ENCODE peak calls at places on chromosomes 1 and 21, in four cellular contexts. One of them, this sample, is unnamed. For H3K4me1, the result is how much of the 10 kb centered on the place peaks cover.

GRCh38 chr1:67687649-67688048 is 2.6 kb downstream of the GADD45A start:
- DNase-seq in adrenal gland: no peak
- DNase-seq in IMR-90: peak
- DNase-seq in neural progenitor cell: no peak
- DNase-seq in this sample: no peak

GRCh38 chr1:193569696-193570269 is 383.4 kb upstream of the B3GALT2 start:
- DNase-seq in neural progenitor cell: no peak
- DNase-seq in adrenal gland: no peak
- DNase-seq in IMR-90: peak
- DNase-seq in this sample: peak

GRCh38 chr1:81543764-81544163 is 257.0 kb upstream of the ADGRL2 start:
- DNase-seq in IMR-90: no peak
- DNase-seq in adrenal gland: no peak
- DNase-seq in neural progenitor cell: no peak
- DNase-seq in this sample: no peak

GRCh38 chr1:205983925-205984725 is 19.1 kb downstream of the RAB7B start:
- DNase-seq in adrenal gland: peak
- DNase-seq in neural progenitor cell: peak
- DNase-seq in IMR-90: peak
- DNase-seq in this sample: peak

GRCh38 chr1:226210571-226211176 is 12.8 kb upstream of the MIXL1 start:
- DNase-seq in adrenal gland: no peak
- DNase-seq in IMR-90: no peak
- DNase-seq in neural progenitor cell: no peak
- DNase-seq in this sample: no peak

GRCh38 chr1:115783311-115783710 is 14.8 kb upstream of the CASQ2 start:
- DNase-seq in IMR-90: no peak
- DNase-seq in neural progenitor cell: no peak
- DNase-seq in adrenal gland: no peak
- DNase-seq in this sample: no peak

GRCh38 chr1:212920895-212921294 is 29.4 kb upstream of the VASH2 start:
- DNase-seq in IMR-90: no peak
- DNase-seq in neural progenitor cell: no peak
- DNase-seq in adrenal gland: no peak
- DNase-seq in this sample: no peak

GRCh38 chr1:226722240-226722900 is 16.7 kb downstream of the ITPKB start:
- DNase-seq in IMR-90: no peak
- DNase-seq in neural progenitor cell: no peak
- DNase-seq in adrenal gland: no peak
- DNase-seq in this sample: no peak

GRCh38 chr1:41003640-41004220 is 17.8 kb downstream of the SLFNL1 start:
- DNase-seq in IMR-90: peak
- DNase-seq in neural progenitor cell: peak
- DNase-seq in adrenal gland: peak
- DNase-seq in this sample: peak

GRCh38 chr1:223007935-223008334 is 135.1 kb downstream of the TLR5 start:
- DNase-seq in IMR-90: no peak
- DNase-seq in adrenal gland: no peak
- DNase-seq in neural progenitor cell: no peak
- DNase-seq in this sample: no peak

GRCh38 chr1:111825217-111825616 is 69.5 kb downstream of the DDX20 start:
- DNase-seq in adrenal gland: no peak
- DNase-seq in neural progenitor cell: no peak
- DNase-seq in IMR-90: no peak
- DNase-seq in this sample: no peak

GRCh38 chr1:149888999-149889289 is 10.4 kb upstream of the BOLA1 start:
- DNase-seq in adrenal gland: peak
- DNase-seq in IMR-90: peak
- DNase-seq in neural progenitor cell: peak
- DNase-seq in this sample: no peak

GRCh38 chr1:192794768-192795035 is 14.1 kb upstream of the RGS2 start:
- DNase-seq in IMR-90: no peak
- DNase-seq in neural progenitor cell: no peak
- DNase-seq in adrenal gland: no peak
- DNase-seq in this sample: no peak

DNA sequence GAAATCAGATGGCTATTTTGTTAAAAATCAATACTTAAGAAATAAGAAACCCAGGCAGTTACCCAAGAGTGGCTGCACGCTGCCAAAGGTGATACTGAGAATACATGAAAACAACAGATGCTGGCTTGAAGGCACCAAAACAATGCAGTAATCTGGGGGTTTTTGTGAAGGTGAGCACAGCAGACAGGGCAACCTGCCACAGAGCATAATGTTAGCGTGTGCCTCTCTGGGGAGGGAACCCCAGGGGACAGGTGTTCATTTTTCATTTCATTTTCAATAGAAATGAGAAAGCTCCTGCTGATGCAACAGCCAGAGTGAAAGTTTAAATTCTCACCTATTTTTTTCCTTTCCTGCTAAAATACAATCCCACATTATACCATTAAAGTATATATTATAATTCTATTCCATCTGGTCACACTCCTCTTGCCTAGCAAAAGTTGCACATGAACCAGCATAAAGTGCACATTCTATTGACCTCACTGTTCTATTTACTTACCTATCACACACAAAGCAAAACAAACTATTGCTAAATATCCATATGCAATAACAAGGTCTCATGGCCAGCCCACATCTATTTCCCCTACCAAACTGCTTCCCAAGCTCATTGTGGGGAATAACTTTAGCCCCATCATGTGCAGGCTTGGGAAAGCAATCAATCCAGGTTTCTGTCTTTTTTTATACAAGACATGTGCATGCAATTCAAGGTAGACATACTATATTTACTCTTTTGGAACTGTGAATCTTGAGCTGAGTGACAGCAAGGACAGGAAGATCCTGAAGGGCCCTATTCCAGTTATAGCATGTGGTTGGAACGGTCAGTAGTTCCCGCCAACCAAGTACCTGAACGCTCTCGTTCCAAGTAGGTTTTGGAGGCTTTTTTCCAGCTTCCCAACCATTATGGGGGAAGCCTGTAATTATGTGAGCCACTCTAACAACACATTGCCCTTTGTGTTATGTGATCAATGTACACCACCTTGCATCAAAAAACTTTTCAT is 173.6 kb downstream of the RERE start:
- DNase-seq in IMR-90: no peak
- DNase-seq in neural progenitor cell: no peak
- DNase-seq in adrenal gland: no peak
- DNase-seq in this sample: no peak
- H3K4me1 ChIP-seq in IMR-90: under half
- H3K4me1 ChIP-seq in neural progenitor cell: under half
- H3K4me1 ChIP-seq in adrenal gland: under half
- H3K4me1 ChIP-seq in this sample: under half

DNA sequence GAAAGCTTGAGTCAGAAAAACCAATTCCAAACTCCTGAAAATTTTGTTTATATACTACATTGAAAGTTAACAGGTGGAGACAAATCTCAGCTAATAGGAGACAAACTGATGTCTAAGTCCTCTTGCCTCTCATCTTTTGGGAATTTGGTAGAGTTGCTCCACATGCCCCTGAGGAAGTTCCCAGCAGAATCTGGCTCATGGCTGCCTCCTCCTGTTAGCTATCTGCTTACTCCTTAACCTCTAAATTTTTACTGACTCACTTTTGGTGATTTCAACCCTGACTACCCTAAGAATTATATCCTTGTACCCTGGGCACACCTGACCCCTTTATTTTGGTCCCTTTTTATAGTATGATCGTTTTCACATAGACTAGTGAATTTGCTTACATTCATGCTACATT is 633.7 kb upstream of the USP24 start:
- DNase-seq in adrenal gland: no peak
- DNase-seq in neural progenitor cell: peak
- DNase-seq in IMR-90: peak
- DNase-seq in this sample: peak
- TF ChIP-seq CTCF in adrenal gland: no peak
- TF ChIP-seq CTCF in neural progenitor cell: peak
- TF ChIP-seq CTCF in IMR-90: peak
- TF ChIP-seq CTCF in this sample: peak

DNA sequence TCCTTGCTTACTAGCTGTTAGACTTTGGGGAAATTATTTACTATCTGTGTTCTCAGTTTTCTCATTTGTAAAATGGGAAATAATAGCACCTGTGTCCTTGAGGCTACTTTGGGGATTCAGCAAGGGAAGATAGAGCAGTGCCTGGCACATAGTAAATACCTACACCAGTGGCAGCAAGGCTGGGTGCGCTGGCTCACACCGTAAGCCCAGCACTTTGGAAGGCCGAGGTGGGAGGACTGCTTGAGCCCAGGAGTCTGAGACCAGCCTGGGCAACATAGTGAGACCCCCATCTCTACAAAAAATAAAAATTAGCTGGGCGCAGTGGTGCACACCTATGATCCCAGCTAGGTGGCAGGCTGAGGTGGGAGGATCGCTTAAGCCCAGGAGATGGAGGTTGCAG is 8.6 kb upstream of the CENPS start:
- DNase-seq in adrenal gland: no peak
- DNase-seq in neural progenitor cell: no peak
- DNase-seq in IMR-90: no peak
- DNase-seq in this sample: no peak
- H3K27ac ChIP-seq in adrenal gland: no peak
- H3K27ac ChIP-seq in neural progenitor cell: no peak
- H3K27ac ChIP-seq in IMR-90: no peak
- H3K27ac ChIP-seq in this sample: no peak

GRCh38 chr21:35508389-35508888 is 459.3 kb upstream of the RUNX1 start:
- DNase-seq in neural progenitor cell: peak
- DNase-seq in IMR-90: peak
- DNase-seq in adrenal gland: peak
- DNase-seq in this sample: no peak

GRCh38 chr21:35503646-35504045 is 454.5 kb upstream of the RUNX1 start:
- DNase-seq in IMR-90: peak
- DNase-seq in adrenal gland: peak
- DNase-seq in neural progenitor cell: peak
- DNase-seq in this sample: no peak

GRCh38 chr21:35506352-35506751 is 457.2 kb upstream of the RUNX1 start:
- DNase-seq in adrenal gland: no peak
- DNase-seq in IMR-90: no peak
- DNase-seq in neural progenitor cell: no peak
- DNase-seq in this sample: no peak

GRCh38 chr21:35504277-35504676 is 455.2 kb upstream of the RUNX1 start:
- DNase-seq in adrenal gland: no peak
- DNase-seq in IMR-90: no peak
- DNase-seq in neural progenitor cell: no peak
- DNase-seq in this sample: no peak

DNA sequence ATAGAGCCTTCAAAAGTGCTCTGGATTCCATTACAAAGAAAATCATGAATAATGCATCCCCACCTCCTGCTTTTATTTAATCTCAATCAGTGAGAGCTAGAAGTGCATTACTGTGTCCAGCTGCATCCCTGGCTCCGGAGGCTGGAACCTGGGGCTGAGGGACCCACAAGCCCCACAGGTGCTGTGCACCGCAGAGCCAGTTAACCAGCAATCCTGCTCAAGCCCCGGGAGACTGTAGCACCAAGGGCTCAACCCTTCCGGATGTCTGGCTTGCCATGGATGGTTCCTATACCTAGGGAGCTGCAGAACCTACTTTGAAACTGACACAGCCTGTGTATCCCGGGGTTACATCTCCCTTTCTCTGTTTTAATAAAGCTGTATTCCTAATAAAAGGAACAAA is 456.0 kb upstream of the RUNX1 start:
- DNase-seq in adrenal gland: no peak
- DNase-seq in IMR-90: no peak
- DNase-seq in neural progenitor cell: no peak
- DNase-seq in this sample: no peak
- H3K4me1 ChIP-seq in adrenal gland: under half
- H3K4me1 ChIP-seq in IMR-90: under half
- H3K4me1 ChIP-seq in neural progenitor cell: under half
- H3K4me1 ChIP-seq in this sample: under half

DNA sequence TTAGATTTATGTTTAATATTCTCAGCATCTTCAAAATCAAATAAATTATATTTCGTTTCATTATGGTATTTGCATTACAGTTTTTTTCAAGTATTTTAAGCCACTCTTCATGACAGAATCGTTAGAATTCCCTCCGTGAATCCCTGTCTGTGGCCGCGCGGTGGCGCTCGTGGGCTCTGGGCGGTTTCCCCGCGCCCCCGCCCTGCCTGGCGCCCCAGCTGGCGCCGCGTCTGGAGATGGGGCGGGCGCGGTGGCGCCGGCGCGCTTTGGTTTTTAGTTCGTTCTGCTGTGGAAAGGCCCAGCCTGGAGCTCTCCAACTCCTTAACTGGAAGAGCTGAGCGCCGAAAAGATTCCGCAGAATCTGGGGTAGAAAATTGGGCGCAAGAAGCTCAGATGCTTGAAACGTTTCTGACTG is 25.7 kb downstream of the PRMT2 start:
- DNase-seq in neural progenitor cell: peak
- DNase-seq in adrenal gland: peak
- DNase-seq in IMR-90: peak
- DNase-seq in this sample: peak
- TF ChIP-seq CTCF in neural progenitor cell: peak
- TF ChIP-seq CTCF in adrenal gland: peak
- TF ChIP-seq CTCF in IMR-90: peak
- TF ChIP-seq CTCF in this sample: peak

DNA sequence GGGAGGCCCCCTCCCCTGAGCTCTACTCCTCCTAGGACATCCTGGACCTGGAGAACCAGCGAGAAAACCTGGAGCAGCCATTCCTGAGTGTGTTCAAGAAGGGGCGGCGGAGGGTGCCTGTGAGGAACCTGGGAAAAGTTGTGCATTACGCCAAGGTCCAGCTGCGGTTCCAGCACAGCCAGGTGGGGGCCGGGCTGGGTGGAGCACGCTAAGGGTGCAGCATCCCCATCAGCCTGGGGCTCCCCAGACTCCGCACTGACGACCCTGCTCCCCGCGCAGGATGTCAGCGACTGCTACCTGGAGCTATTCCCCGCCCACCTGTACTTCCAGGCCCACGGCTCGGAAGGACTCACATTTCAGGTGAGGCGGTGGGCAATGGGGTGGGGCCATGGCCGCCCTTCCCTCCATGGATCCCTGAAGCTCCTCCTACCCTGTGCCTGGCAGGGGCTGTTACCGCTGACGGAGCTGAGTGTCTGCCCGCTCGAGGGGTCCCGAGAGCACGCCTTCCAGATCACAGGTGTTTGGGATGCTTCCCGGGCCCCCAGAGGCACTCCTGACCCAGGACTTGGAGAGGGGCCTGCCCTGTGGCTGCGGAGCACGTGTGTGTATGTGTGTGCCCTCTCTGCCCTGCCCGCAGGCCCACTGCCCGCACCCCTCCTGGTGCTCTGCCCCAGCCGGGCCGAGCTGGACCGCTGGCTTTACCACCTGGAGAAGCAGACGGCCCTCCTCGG is 4.1 kb downstream of the PLEKHN1 start:
- DNase-seq in IMR-90: no peak
- DNase-seq in neural progenitor cell: no peak
- DNase-seq in adrenal gland: no peak
- DNase-seq in this sample: no peak
- H3K27ac ChIP-seq in IMR-90: no peak
- H3K27ac ChIP-seq in neural progenitor cell: no peak
- H3K27ac ChIP-seq in adrenal gland: no peak
- H3K27ac ChIP-seq in this sample: no peak

This sample was measured in foreskin keratinocyte.